ENCODE peak calls at places on chromosomes 13 and 19, in seven cellular contexts. One of them, this sample, is unnamed.

GRCh38 chr19:13208964-13209796 is 59.0 kb downstream of the IER2 start:
- DNase-seq in H9: peak
- DNase-seq in trophoblast cell: no peak
- DNase-seq in IMR-90: no peak
- DNase-seq in mesendoderm: no peak
- DNase-seq in H1: peak
- DNase-seq in mesenchymal stem cell: no peak
- DNase-seq in this sample: no peak

GRCh38 chr19:46132508-46133100 is 8.1 kb upstream of the IGFL3 start:
- DNase-seq in H9: no peak
- DNase-seq in trophoblast cell: no peak
- DNase-seq in IMR-90: no peak
- DNase-seq in mesendoderm: no peak
- DNase-seq in H1: no peak
- DNase-seq in mesenchymal stem cell: no peak
- DNase-seq in this sample: no peak

GRCh38 chr13:113812140-113813036 is 51.5 kb downstream of the GAS6 start:
- DNase-seq in H9: no peak
- DNase-seq in trophoblast cell: no peak
- DNase-seq in IMR-90: no peak
- DNase-seq in mesendoderm: no peak
- DNase-seq in H1: no peak
- DNase-seq in mesenchymal stem cell: no peak
- DNase-seq in this sample: no peak

GRCh38 chr19:15466851-15467733 is 2.7 kb upstream of the RASAL3 start:
- DNase-seq in H9: no peak
- DNase-seq in trophoblast cell: no peak
- DNase-seq in IMR-90: peak
- DNase-seq in mesendoderm: no peak
- DNase-seq in H1: no peak
- DNase-seq in mesenchymal stem cell: peak
- DNase-seq in this sample: no peak

GRCh38 chr19:58569943-58570670 is 3.0 kb downstream of the MZF1 start:
- DNase-seq in H9: no peak
- DNase-seq in trophoblast cell: no peak
- DNase-seq in IMR-90: no peak
- DNase-seq in mesendoderm: no peak
- DNase-seq in H1: no peak
- DNase-seq in mesenchymal stem cell: no peak
- DNase-seq in this sample: no peak

GRCh38 chr19:6773323-6773931 is 919 bp downstream of the VAV1 start:
- DNase-seq in H9: peak
- DNase-seq in trophoblast cell: no peak
- DNase-seq in IMR-90: no peak
- DNase-seq in mesendoderm: no peak
- DNase-seq in H1: no peak
- DNase-seq in mesenchymal stem cell: no peak
- DNase-seq in this sample: no peak

GRCh38 chr19:1269478-1270167 is 491 bp downstream of the CIRBP start:
- DNase-seq in H9: peak
- DNase-seq in trophoblast cell: peak
- DNase-seq in IMR-90: peak
- DNase-seq in mesendoderm: peak
- DNase-seq in H1: peak
- DNase-seq in mesenchymal stem cell: peak
- DNase-seq in this sample: no peak

GRCh38 chr13:112014857-112015256 is 52.1 kb upstream of the SOX1 start:
- DNase-seq in H9: no peak
- DNase-seq in trophoblast cell: no peak
- DNase-seq in IMR-90: peak
- DNase-seq in mesendoderm: peak
- DNase-seq in H1: no peak
- DNase-seq in mesenchymal stem cell: no peak
- DNase-seq in this sample: no peak

GRCh38 chr19:1189419-1189818 is 15.4 kb upstream of the SBNO2 start:
- DNase-seq in H9: no peak
- DNase-seq in trophoblast cell: no peak
- DNase-seq in IMR-90: peak
- DNase-seq in mesendoderm: peak
- DNase-seq in H1: no peak
- DNase-seq in mesenchymal stem cell: no peak
- DNase-seq in this sample: no peak

GRCh38 chr13:110457361-110457760 is 104.2 kb downstream of the RAB20 start:
- DNase-seq in H9: no peak
- DNase-seq in trophoblast cell: no peak
- DNase-seq in IMR-90: no peak
- DNase-seq in mesendoderm: no peak
- DNase-seq in H1: no peak
- DNase-seq in mesenchymal stem cell: no peak
- DNase-seq in this sample: no peak

GRCh38 chr13:110456550-110456949 is 105.0 kb downstream of the RAB20 start:
- DNase-seq in H9: no peak
- DNase-seq in trophoblast cell: no peak
- DNase-seq in IMR-90: no peak
- DNase-seq in mesendoderm: no peak
- DNase-seq in H1: no peak
- DNase-seq in mesenchymal stem cell: no peak
- DNase-seq in this sample: no peak

GRCh38 chr13:110458594-110459365 is 102.7 kb downstream of the RAB20 start:
- DNase-seq in H9: no peak
- DNase-seq in trophoblast cell: no peak
- DNase-seq in IMR-90: no peak
- DNase-seq in mesendoderm: no peak
- DNase-seq in H1: no peak
- DNase-seq in mesenchymal stem cell: no peak
- DNase-seq in this sample: no peak

GRCh38 chr13:110455941-110456340 is 105.6 kb downstream of the RAB20 start:
- DNase-seq in H9: peak
- DNase-seq in trophoblast cell: peak
- DNase-seq in IMR-90: peak
- DNase-seq in mesendoderm: peak
- DNase-seq in H1: peak
- DNase-seq in mesenchymal stem cell: peak
- DNase-seq in this sample: peak

DNA sequence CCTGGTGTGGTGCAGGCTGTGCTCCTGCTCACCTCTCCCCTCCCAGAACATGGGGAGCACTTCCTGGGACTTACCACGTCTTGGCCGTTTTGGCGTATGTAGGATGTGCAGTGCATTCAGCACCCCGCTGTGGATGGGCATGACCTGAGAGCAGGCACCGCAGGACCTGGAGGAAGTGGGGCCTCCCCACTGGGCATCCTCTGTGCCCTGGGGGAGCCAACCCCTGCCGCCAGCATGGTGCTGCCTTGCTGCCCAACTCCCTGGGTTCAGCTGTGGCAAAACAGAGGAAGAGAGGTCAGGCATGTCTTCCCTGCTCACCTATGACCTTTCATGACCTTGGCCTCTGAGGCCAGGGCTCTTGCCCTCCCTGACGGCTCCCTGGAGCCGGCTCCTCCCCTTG is 103.5 kb downstream of the RAB20 start:
- DNase-seq in H9: no peak
- DNase-seq in trophoblast cell: no peak
- DNase-seq in IMR-90: no peak
- DNase-seq in mesendoderm: no peak
- DNase-seq in H1: no peak
- DNase-seq in mesenchymal stem cell: no peak
- DNase-seq in this sample: no peak
- H2BK5ac ChIP-seq in H9: no peak
- H2BK5ac ChIP-seq in trophoblast cell: no peak
- H2BK5ac ChIP-seq in IMR-90: no peak
- H2BK5ac ChIP-seq in mesendoderm: no peak
- H2BK5ac ChIP-seq in H1: peak
- H2BK5ac ChIP-seq in mesenchymal stem cell: no peak
- H2BK5ac ChIP-seq in this sample: no peak

DNA sequence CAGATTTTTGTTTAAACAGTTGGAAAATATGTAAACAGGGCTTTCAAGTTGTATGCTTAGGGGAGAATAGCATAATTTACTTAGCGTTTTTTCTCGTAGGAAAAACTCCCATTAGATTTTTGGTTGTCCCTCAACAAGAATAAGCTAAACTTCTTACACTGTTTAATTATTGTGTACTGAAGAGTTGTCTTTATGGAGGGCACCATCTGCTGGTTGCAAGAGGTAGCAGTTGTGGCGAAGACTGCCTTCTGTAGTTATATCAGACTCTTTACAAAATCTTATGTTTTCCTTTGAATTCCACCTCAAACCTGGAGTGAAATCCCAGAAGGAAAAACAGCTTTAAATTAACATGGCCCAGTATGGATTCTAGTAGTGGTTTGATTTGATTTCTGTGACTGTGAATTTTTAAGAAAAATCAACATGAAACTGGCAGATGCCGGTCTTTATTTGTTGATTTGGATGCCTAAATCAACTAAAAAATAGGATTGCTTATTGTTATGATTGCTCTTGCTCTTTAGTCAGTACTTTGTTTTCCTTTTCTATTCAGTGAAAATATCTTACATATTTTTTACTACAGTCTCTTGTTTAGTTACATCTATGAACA is 53.4 kb downstream of the PDS5B start:
- DNase-seq in H9: no peak
- DNase-seq in trophoblast cell: peak
- DNase-seq in IMR-90: peak
- DNase-seq in mesendoderm: peak
- DNase-seq in H1: no peak
- DNase-seq in mesenchymal stem cell: peak
- DNase-seq in this sample: peak
- H2AK5ac ChIP-seq in H9: no peak
- H2AK5ac ChIP-seq in trophoblast cell: no peak
- H2AK5ac ChIP-seq in IMR-90: no peak
- H2AK5ac ChIP-seq in mesendoderm: no peak
- H2AK5ac ChIP-seq in H1: no peak
- H2AK5ac ChIP-seq in mesenchymal stem cell: no peak
- H2AK5ac ChIP-seq in this sample: no peak

GRCh38 chr19:54573330-54573872 is at the start of gene LILRA2:
- DNase-seq in H9: no peak
- DNase-seq in trophoblast cell: no peak
- DNase-seq in IMR-90: no peak
- DNase-seq in mesendoderm: no peak
- DNase-seq in H1: no peak
- DNase-seq in mesenchymal stem cell: no peak
- DNase-seq in this sample: no peak
- H2BK5ac ChIP-seq in H9: no peak
- H2BK5ac ChIP-seq in trophoblast cell: no peak
- H2BK5ac ChIP-seq in IMR-90: no peak
- H2BK5ac ChIP-seq in mesendoderm: no peak
- H2BK5ac ChIP-seq in H1: no peak
- H2BK5ac ChIP-seq in mesenchymal stem cell: no peak
- H2BK5ac ChIP-seq in this sample: no peak

GRCh38 chr19:32896516-32897214 is 27.1 kb upstream of the SLC7A9 start:
- DNase-seq in H9: no peak
- DNase-seq in trophoblast cell: no peak
- DNase-seq in IMR-90: peak
- DNase-seq in mesendoderm: no peak
- DNase-seq in H1: no peak
- DNase-seq in mesenchymal stem cell: no peak
- DNase-seq in this sample: no peak
- H2AK5ac ChIP-seq in H9: no peak
- H2AK5ac ChIP-seq in trophoblast cell: no peak
- H2AK5ac ChIP-seq in IMR-90: no peak
- H2AK5ac ChIP-seq in mesendoderm: no peak
- H2AK5ac ChIP-seq in H1: no peak
- H2AK5ac ChIP-seq in mesenchymal stem cell: no peak
- H2AK5ac ChIP-seq in this sample: no peak

GRCh38 chr19:3179739-3180293 is 1.2 kb downstream of the S1PR4 start:
- DNase-seq in H9: peak
- DNase-seq in trophoblast cell: no peak
- DNase-seq in IMR-90: no peak
- DNase-seq in mesendoderm: no peak
- DNase-seq in H1: no peak
- DNase-seq in mesenchymal stem cell: no peak
- DNase-seq in this sample: no peak
- H2BK5ac ChIP-seq in H9: no peak
- H2BK5ac ChIP-seq in trophoblast cell: no peak
- H2BK5ac ChIP-seq in IMR-90: no peak
- H2BK5ac ChIP-seq in mesendoderm: no peak
- H2BK5ac ChIP-seq in H1: no peak
- H2BK5ac ChIP-seq in mesenchymal stem cell: no peak
- H2BK5ac ChIP-seq in this sample: peak

DNA sequence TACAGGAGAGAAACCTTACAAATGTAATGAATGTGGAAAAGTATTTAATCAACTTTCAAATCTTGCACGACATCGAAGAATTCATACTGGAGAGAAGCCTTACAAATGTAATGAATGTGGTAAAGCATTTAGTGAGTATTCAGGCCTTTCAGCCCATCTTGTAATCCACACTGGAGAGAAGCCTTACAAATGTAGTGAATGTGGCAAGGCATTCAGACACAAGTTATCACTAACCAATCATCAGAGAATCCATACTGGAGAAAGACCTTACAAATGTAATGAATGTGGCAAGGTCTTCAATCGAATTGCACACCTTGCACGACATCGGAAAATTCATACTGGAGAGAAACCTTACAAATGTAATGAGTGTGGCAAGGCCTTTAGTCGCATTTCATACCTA is 13.6 kb upstream of the ZNF610 start:
- DNase-seq in H9: no peak
- DNase-seq in trophoblast cell: no peak
- DNase-seq in IMR-90: no peak
- DNase-seq in mesendoderm: no peak
- DNase-seq in H1: no peak
- DNase-seq in mesenchymal stem cell: no peak
- DNase-seq in this sample: no peak
- H2AK5ac ChIP-seq in H9: no peak
- H2AK5ac ChIP-seq in trophoblast cell: no peak
- H2AK5ac ChIP-seq in IMR-90: no peak
- H2AK5ac ChIP-seq in mesendoderm: no peak
- H2AK5ac ChIP-seq in H1: no peak
- H2AK5ac ChIP-seq in mesenchymal stem cell: no peak
- H2AK5ac ChIP-seq in this sample: no peak

GRCh38 chr13:53260594-53260993 is 232.0 kb downstream of the OLFM4 start:
- DNase-seq in H9: no peak
- DNase-seq in trophoblast cell: no peak
- DNase-seq in IMR-90: no peak
- DNase-seq in mesendoderm: no peak
- DNase-seq in H1: no peak
- DNase-seq in mesenchymal stem cell: no peak
- DNase-seq in this sample: no peak

GRCh38 chr13:53266757-53267156 is 238.1 kb downstream of the OLFM4 start:
- DNase-seq in H9: no peak
- DNase-seq in trophoblast cell: no peak
- DNase-seq in IMR-90: no peak
- DNase-seq in mesendoderm: no peak
- DNase-seq in H1: no peak
- DNase-seq in mesenchymal stem cell: no peak
- DNase-seq in this sample: no peak

GRCh38 chr13:53264751-53265150 is 236.1 kb downstream of the OLFM4 start:
- DNase-seq in H9: no peak
- DNase-seq in trophoblast cell: no peak
- DNase-seq in IMR-90: no peak
- DNase-seq in mesendoderm: no peak
- DNase-seq in H1: no peak
- DNase-seq in mesenchymal stem cell: no peak
- DNase-seq in this sample: no peak
- H2BK5ac ChIP-seq in H9: no peak
- H2BK5ac ChIP-seq in trophoblast cell: no peak
- H2BK5ac ChIP-seq in IMR-90: no peak
- H2BK5ac ChIP-seq in mesendoderm: no peak
- H2BK5ac ChIP-seq in H1: no peak
- H2BK5ac ChIP-seq in mesenchymal stem cell: no peak
- H2BK5ac ChIP-seq in this sample: no peak

GRCh38 chr19:41919948-41920712 is 8.1 kb downstream of the ERFL start:
- DNase-seq in H9: no peak
- DNase-seq in trophoblast cell: no peak
- DNase-seq in IMR-90: no peak
- DNase-seq in mesendoderm: no peak
- DNase-seq in H1: no peak
- DNase-seq in mesenchymal stem cell: no peak
- DNase-seq in this sample: no peak
- H2AK5ac ChIP-seq in H9: no peak
- H2AK5ac ChIP-seq in trophoblast cell: no peak
- H2AK5ac ChIP-seq in IMR-90: peak
- H2AK5ac ChIP-seq in mesendoderm: no peak
- H2AK5ac ChIP-seq in H1: peak
- H2AK5ac ChIP-seq in mesenchymal stem cell: no peak
- H2AK5ac ChIP-seq in this sample: no peak

This sample was measured in neuronal stem cell.